ENCODE peak calls at places on chromosomes 4 and X, in four cellular contexts. L, P, H and C are unnamed samples.

GRCh38 chr4:157514711-157515110 is 294.2 kb downstream of the GRIA2 start:
- DNase-seq in H (no peak), L (peak; percentile 74), P (no peak), C (peak; percentile 36)

GRCh38 chr4:127586922-127587571 is 45.7 kb upstream of the INTU start:
- DNase-seq in P (peak; percentile 45), L (peak; percentile 74), H (peak; percentile 22), C (peak; percentile 67)

GRCh38 chr4:111475001-111475400 is 670.3 kb upstream of the FAM241A start:
- DNase-seq in P (peak; percentile 6), H (no peak), L (peak; percentile 66), C (peak; percentile 72)

GRCh38 chr4:2849267-2850140 is 5.9 kb downstream of the ADD1 start:
- DNase-seq in L (no peak), H (no peak), P (no peak), C (no peak)

GRCh38 chrX:154358829-154359228 is 15.6 kb downstream of the FLNA start:
- DNase-seq in P (no peak), L (no peak), H (no peak), C (no peak)

GRCh38 chr4:2958446-2958845 is 4.8 kb downstream of the NOP14 start:
- DNase-seq in H (no peak), L (no peak), P (no peak), C (no peak)

GRCh38 chrX:114162068-114162735 is 421.7 kb upstream of the HTR2C start:
- DNase-seq in P (no peak), L (peak; percentile 88), H (no peak), C (peak; percentile 60)

GRCh38 chr4:119683518-119683917 is 54.9 kb upstream of the PDE5A start:
- DNase-seq in H (no peak), L (no peak), P (no peak), C (no peak)

GRCh38 chr4:8671712-8672290 is 79.2 kb downstream of the CPZ start:
- DNase-seq in L (no peak), H (no peak), P (no peak), C (no peak)

GRCh38 chrX:112672788-112673560 is 6.8 kb downstream of the LHFPL1 start:
- DNase-seq in H (no peak), L (no peak), P (no peak), C (no peak)

GRCh38 chrX:125152011-125152410 is 167.7 kb upstream of the TEX13C start:
- DNase-seq in P (no peak), H (no peak), L (no peak), C (no peak)

GRCh38 chrX:11381464-11381863 is 88.3 kb downstream of the AMELX start:
- DNase-seq in H (peak; percentile 54), L (peak; percentile 32), P (peak; percentile 38), C (peak; percentile 44)

GRCh38 chr4:80077639-80078038 is 4.6 kb upstream of the ANTXR2 start:
- DNase-seq in P (peak; percentile 52), L (no peak), H (no peak), C (no peak)

GRCh38 chrX:43333543-43333942 is 322.6 kb upstream of the MAOA start:
- DNase-seq in L (no peak), H (peak; percentile 29), P (no peak), C (no peak)

GRCh38 chr4:87005690-87006461 is 71.1 kb downstream of the AFF1 start:
- DNase-seq in P (no peak), L (no peak), H (peak; percentile 43), C (peak; percentile 52)

GRCh38 chr4:87009095-87009648 is 74.4 kb downstream of the AFF1 start:
- DNase-seq in H (peak; percentile 37), P (no peak), L (no peak), C (no peak)

GRCh38 chr4:87006531-87007344 is 71.9 kb downstream of the AFF1 start:
- DNase-seq in H (peak; percentile 94), L (peak; percentile 94), P (peak; percentile 93), C (peak; percentile 98)

GRCh38 chr4:87005369-87005689 is 70.5 kb downstream of the AFF1 start:
- DNase-seq in L (no peak), P (no peak), H (peak; percentile 51), C (no peak)

DNA sequence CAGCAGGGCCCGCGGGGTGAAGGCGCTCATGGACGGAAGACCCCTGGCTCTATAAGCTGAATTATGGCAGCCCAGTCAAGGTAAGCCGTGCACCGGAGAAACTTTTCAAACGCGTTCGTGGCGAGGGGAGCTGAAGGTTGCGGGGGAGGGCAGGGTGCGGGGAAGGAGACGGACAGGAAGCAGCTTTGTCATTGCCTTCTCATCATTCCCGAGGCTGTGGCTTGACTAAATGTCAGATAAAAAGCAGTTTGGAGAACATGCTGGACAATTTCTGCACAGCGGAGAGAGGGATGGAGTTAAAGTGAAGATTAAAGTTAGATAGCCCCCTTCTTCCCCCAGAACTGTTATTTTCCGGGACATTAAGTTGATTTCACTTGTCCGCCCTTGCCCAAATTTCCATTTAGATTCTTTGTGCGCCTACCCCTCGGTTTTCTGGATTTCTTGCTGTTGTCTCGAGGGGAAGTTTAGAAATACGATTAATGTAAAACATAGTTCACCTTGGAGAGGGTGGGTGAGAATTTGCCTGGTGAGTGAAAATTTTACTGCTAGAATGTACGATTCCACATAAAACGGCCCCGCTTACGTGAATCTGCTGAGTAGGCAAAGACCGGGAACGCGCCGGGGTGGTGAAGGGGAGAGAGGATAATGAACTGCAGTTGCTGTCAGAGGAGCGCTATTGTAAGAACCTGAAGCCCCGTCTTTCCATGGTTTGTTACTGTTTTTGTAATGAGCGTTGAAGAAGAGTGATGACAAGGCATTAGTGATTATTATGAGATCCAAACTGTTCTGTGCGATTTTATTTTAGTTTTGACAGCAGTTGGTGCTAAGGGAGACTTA is 72.8 kb downstream of the AFF1 start:
- DNase-seq in H (peak; percentile 41), L (no peak), P (peak; percentile 47), C (peak; percentile 81)
- H3K4me1 ChIP-seq in H (peaks cover 71% of the 10 kb centered on the region), L (peaks cover 5% of the 10 kb centered on the region), P (peaks cover 42% of the 10 kb centered on the region), C (peaks cover 56% of the 10 kb centered on the region)

DNA sequence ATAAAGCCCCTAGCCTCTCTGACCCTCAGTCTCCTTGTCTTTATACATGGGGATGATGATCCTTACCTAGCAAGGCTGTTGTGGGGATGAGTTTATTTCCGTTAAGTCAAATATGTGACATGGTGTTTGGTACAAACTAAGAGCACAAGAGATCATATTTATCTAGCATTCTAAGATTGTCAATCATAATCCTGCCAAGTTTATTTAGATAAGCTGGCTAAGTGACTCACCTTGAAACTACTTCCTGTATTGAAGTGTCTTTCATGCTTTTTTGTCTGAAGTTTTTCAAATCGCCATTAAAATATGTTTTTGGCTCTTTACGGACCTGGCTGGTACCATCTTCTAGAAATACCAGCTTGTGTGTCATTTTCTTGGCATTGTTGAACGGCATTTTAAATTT is 30.7 kb downstream of the MAP7D3 start:
- DNase-seq in P (no peak), H (no peak), L (no peak), C (no peak)
- H3K4me2 ChIP-seq in P (no peak overlapping the region), H (no peak overlapping the region), L (no peak overlapping the region), C (no peak overlapping the region)

DNA sequence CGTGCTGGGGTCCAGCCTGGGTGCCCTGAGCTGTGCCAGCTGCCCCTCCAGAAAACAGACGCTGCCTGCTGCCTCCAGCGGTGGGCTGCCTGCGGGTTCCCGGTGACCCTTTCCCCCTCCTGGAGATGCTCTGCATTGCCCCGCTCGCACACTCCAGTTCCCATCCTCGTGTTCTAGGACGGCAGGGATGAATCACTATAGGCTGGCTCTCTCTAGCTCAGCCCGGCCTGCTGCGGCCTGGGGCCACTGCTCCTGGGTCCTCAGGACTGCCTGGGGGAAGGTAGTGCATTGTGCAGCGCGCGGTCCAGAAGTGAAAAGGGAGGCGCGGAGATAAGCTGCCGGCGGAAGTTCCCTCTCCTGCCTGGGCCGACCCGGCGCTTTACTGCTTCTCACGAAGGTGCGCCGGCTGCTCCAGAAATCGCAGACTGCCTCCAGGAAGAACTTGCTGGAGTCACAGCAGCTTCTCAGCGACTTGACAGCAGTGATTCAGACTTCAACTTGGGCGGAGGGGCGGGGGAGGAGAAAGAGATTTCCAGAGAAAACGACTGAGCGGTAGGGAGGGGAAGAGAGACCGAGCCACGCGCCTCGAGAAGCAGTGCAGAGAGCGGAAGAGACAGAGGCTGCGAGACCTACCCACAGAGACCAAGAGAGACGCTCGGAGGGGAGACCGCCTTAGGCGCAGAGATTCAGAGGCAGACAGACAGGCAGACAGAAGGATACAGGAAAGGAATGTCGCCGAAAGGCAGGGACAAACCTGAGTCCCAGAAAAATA is 6.7 kb upstream of the MSX1 start:
- DNase-seq in P (peak; percentile 58), H (no peak), L (peak; percentile 72), C (peak; percentile 81)
- H3K27ac ChIP-seq in P (no peak overlapping the region), H (no peak overlapping the region), L (no peak overlapping the region), C (no peak overlapping the region)

GRCh38 chr4:1244081-1244977 is 4.6 kb downstream of the CTBP1 start:
- DNase-seq in P (no peak), H (no peak), L (no peak), C (no peak)
- H3K4me1 ChIP-seq in P (peaks cover 21% of the 10 kb centered on the region), H (peaks cover 16% of the 10 kb centered on the region), L (no peaks in the 10 kb centered on the region), C (peaks cover 10% of the 10 kb centered on the region)

GRCh38 chr4:123362103-123362502 is 34.5 kb upstream of the SPRY1 start:
- DNase-seq in L (no peak), P (no peak), H (no peak), C (no peak)
- H3K4me2 ChIP-seq in L (no peak overlapping the region), P (no peak overlapping the region), H (peak overlapping the region; percentile 87), C (no peak overlapping the region)

GRCh38 chrX:12985336-12985735 is 10.4 kb downstream of the TMSB4X start:
- DNase-seq in P (peak; percentile 39), L (no peak), H (no peak), C (no peak)
- H3K27ac ChIP-seq in P (peak overlapping the region; percentile 82), L (no peak overlapping the region), H (no peak overlapping the region), C (no peak overlapping the region)